ENCODE peak calls at places on chromosomes 7 and 10, in seven cellular contexts. U, X, H, J, N, Z and R are unnamed samples.

GRCh38 chr7:156544919-156545715 is 95.5 kb upstream of the RNF32 start:
- DNase-seq in H (no peak), X (no peak), J (no peak), Z (no peak), U (no peak), N (no peak), R (no peak)

GRCh38 chr7:151689196-151689971 is 169.7 kb upstream of the RHEB start:
- DNase-seq in U (no peak), N (peak; percentile 72), Z (no peak), H (no peak), J (no peak), X (no peak), R (no peak)

GRCh38 chr7:30172451-30172850 is 37.7 kb downstream of the MTURN start:
- DNase-seq in X (no peak), J (no peak), Z (no peak), H (no peak), N (no peak), U (no peak), R (no peak)

GRCh38 chr10:88553116-88553752 is 29.9 kb downstream of the RNLS start:
- DNase-seq in Z (peak; percentile 22), H (peak; percentile 14), J (no peak), N (no peak), U (peak; percentile 64), X (peak; percentile 63), R (no peak)

GRCh38 chr10:131849591-131850489 is 51.0 kb upstream of the PPP2R2D start:
- DNase-seq in U (no peak), H (no peak), Z (no peak), X (peak; percentile 71), N (no peak), J (no peak), R (no peak)

GRCh38 chr10:129811208-129811607 is 152.9 kb downstream of the EBF3 start:
- DNase-seq in U (no peak), X (no peak), N (no peak), J (no peak), H (no peak), Z (no peak), R (no peak)

GRCh38 chr7:28953628-28954027 is 4.5 kb downstream of the TRIL start:
- DNase-seq in N (no peak), U (no peak), J (no peak), X (no peak), Z (no peak), H (no peak), R (no peak)

GRCh38 chr10:101495324-101495925 is 92.6 kb downstream of the POLL start:
- DNase-seq in U (no peak), J (no peak), H (no peak), X (no peak), N (no peak), Z (no peak), R (no peak)

GRCh38 chr10:63717089-63717715 is 196.0 kb downstream of the REEP3 start:
- DNase-seq in J (no peak), N (no peak), H (no peak), X (no peak), Z (no peak), U (no peak), R (no peak)

GRCh38 chr10:45420453-45421192 is 46.6 kb downstream of the ALOX5 start:
- DNase-seq in N (peak; percentile 89), J (peak; percentile 50), X (no peak), Z (peak; percentile 52), U (peak; percentile 67), H (peak; percentile 26), R (no peak)

GRCh38 chr7:155816192-155816508 is 3.9 kb upstream of the SHH start:
- DNase-seq in U (no peak), N (no peak), Z (no peak), H (no peak), X (no peak), J (no peak), R (no peak)

GRCh38 chr7:66845382-66846095 is 75.5 kb upstream of the TMEM248 start:
- DNase-seq in U (no peak), J (no peak), N (no peak), H (no peak), Z (no peak), X (no peak), R (no peak)

GRCh38 chr7:105776068-105776790 is 100.2 kb downstream of the ATXN7L1 start:
- DNase-seq in U (no peak), Z (no peak), J (no peak), H (no peak), N (peak; percentile 62), X (no peak), R (no peak)

GRCh38 chr10:89522463-89522862 is 12.9 kb downstream of the SLC16A12 start:
- DNase-seq in X (no peak), H (no peak), Z (no peak), J (no peak), U (no peak), N (no peak), R (no peak)

GRCh38 chr7:101175664-101176063 is 4.4 kb downstream of the NAT16 start:
- DNase-seq in N (no peak), U (no peak), Z (no peak), J (no peak), X (no peak), H (no peak), R (no peak)

GRCh38 chr10:132193907-132194552 is 7.3 kb downstream of the DPYSL4 start:
- DNase-seq in H (no peak), Z (no peak), X (no peak), U (no peak), J (no peak), N (peak; percentile 49), R (no peak)

GRCh38 chr10:48572414-48572813 is 32.5 kb downstream of the ARHGAP22 start:
- DNase-seq in U (no peak), X (no peak), Z (no peak), H (no peak), J (no peak), N (no peak), R (no peak)

GRCh38 chr10:95505641-95506040 is 55.5 kb downstream of the SORBS1 start:
- DNase-seq in N (no peak), Z (no peak), U (no peak), J (no peak), X (no peak), H (no peak), R (no peak)

GRCh38 chr10:124348801-124349200 is 69.9 kb downstream of the OAT start:
- DNase-seq in J (no peak), X (no peak), H (no peak), N (no peak), U (no peak), Z (no peak), R (no peak)

GRCh38 chr7:2968616-2969397 is 74.9 kb downstream of the CARD11 start:
- DNase-seq in J (no peak), N (no peak), Z (no peak), U (no peak), H (no peak), X (no peak), R (no peak)

GRCh38 chr7:155223503-155223902 is 74.2 kb upstream of the INSIG1 start:
- DNase-seq in H (no peak), N (no peak), J (no peak), Z (no peak), U (no peak), X (no peak), R (no peak)